ENCODE peak calls at places on chromosomes 2 and 18, in six cellular contexts. L is CD4-positive, alpha-beta memory T cell; S is LoVo; C is H9; H is NCI-H2081; V is NCI-H1694. P is an unnamed sample.

GRCh38 chr2:166373951-166374350 is 1.8 kb downstream of the SCN9A start:
- DNase-seq in H (peak), L (no peak), C (no peak), V (peak), S (peak), P (no peak)

GRCh38 chr18:34098109-34098508 is 126.6 kb downstream of the NOL4 start:
- DNase-seq in V (no peak), H (peak), S (no peak), L (no peak), C (no peak), P (no peak)

GRCh38 chr18:8908792-8909510 is 193.5 kb upstream of the NDUFV2 start:
- DNase-seq in C (no peak), H (no peak), V (no peak), L (no peak), S (no peak), P (no peak)

GRCh38 chr2:75561566-75562512 is 1.1 kb upstream of the EVA1A start:
- DNase-seq in L (no peak), S (no peak), V (no peak), H (no peak), C (no peak), P (no peak)

GRCh38 chr2:162030363-162030762 is 43.7 kb downstream of the DPP4 start:
- DNase-seq in S (no peak), C (no peak), L (no peak), V (no peak), H (no peak), P (no peak)

GRCh38 chr2:206657087-206657486 is 14.8 kb downstream of the FAM237A start:
- DNase-seq in L (no peak), H (no peak), C (no peak), S (no peak), V (no peak), P (no peak)

GRCh38 chr18:36693931-36694661 is 134.7 kb downstream of the TPGS2 start:
- DNase-seq in L (no peak), V (no peak), C (no peak), S (no peak), H (peak), P (no peak)

GRCh38 chr18:59835656-59836379 is 64.0 kb upstream of the PMAIP1 start:
- DNase-seq in L (no peak), H (no peak), C (peak), V (no peak), S (no peak), P (no peak)

GRCh38 chr18:23115683-23116096 is 19.6 kb upstream of the CABLES1 start:
- DNase-seq in H (no peak), S (peak), C (no peak), L (no peak), V (no peak), P (no peak)

GRCh38 chr2:38934742-38935141 is 45.1 kb downstream of the ARHGEF33 start:
- DNase-seq in C (no peak), H (no peak), S (no peak), L (no peak), V (no peak), P (no peak)

GRCh38 chr2:104744537-104744936 is 109.4 kb upstream of the POU3F3 start:
- DNase-seq in S (no peak), H (no peak), V (no peak), C (no peak), L (no peak), P (no peak)

GRCh38 chr2:239319261-239319661 is 81.6 kb downstream of the HDAC4 start:
- DNase-seq in V (no peak), L (no peak), H (no peak), S (peak), C (peak), P (no peak)

GRCh38 chr2:9264301-9264700 is 57.7 kb downstream of the ASAP2 start:
- DNase-seq in V (no peak), H (no peak), L (no peak), S (no peak), C (no peak), P (no peak)

GRCh38 chr2:55672630-55673029 is 21.0 kb downstream of the PNPT1 start:
- DNase-seq in L (no peak), V (no peak), C (no peak), S (no peak), H (no peak), P (no peak)

GRCh38 chr2:69601179-69601612 is 42.3 kb downstream of the AAK1 start:
- DNase-seq in S (peak), H (no peak), V (no peak), L (no peak), C (no peak), P (no peak)

GRCh38 chr2:99660616-99661416 is 171.0 kb upstream of the REV1 start:
- DNase-seq in S (no peak), H (peak), C (no peak), V (no peak), L (no peak), P (no peak)

GRCh38 chr18:37175727-37176126 is 346.8 kb downstream of the KIAA1328 start:
- DNase-seq in H (no peak), L (no peak), S (no peak), V (no peak), C (no peak), P (no peak)

GRCh38 chr2:49687873-49688272 is 533.6 kb upstream of the FSHR start:
- DNase-seq in V (peak), L (no peak), H (peak), C (no peak), S (no peak), P (no peak)

P was measured in naive B cell.